ENCODE peak calls at places on chromosomes 3 and 15, in four cellular contexts. O is retina, L is adipocyte, G is heart left ventricle. F is an unnamed sample.

GRCh38 chr15:89628301-89628700 is 27.0 kb downstream of the KIF7 start:
- DNase-seq in G (no peak), O (no peak), L (no peak), F (no peak)

GRCh38 chr15:31373970-31374369 is 47.3 kb downstream of the KLF13 start:
- DNase-seq in G (peak; percentile 23), L (no peak), O (no peak), F (peak; percentile 63)

GRCh38 chr3:87761341-87761740 is 297.5 kb downstream of the CGGBP1 start:
- DNase-seq in O (no peak), G (no peak), L (no peak), F (no peak)

GRCh38 chr15:89893027-89893426 is 767 bp downstream of the AP3S2 start:
- DNase-seq in G (no peak), O (no peak), L (peak; percentile 41), F (no peak)

GRCh38 chr15:37093480-37094410 is 6.6 kb downstream of the MEIS2 start:
- DNase-seq in L (peak; percentile 68), O (peak; percentile 24), G (no peak), F (no peak)

GRCh38 chr3:51944541-51945021 is 2.4 kb downstream of the PARP3 start:
- DNase-seq in G (peak; percentile 45), L (no peak), O (no peak), F (no peak)

GRCh38 chr3:6250167-6250566 is 610.7 kb upstream of the GRM7 start:
- DNase-seq in O (no peak), L (no peak), G (no peak), F (no peak)

GRCh38 chr3:39350714-39351113 is 21.2 kb downstream of the CCR8 start:
- DNase-seq in G (no peak), O (no peak), L (no peak), F (no peak)

GRCh38 chr3:108322352-108322751 is 26.0 kb downstream of the HHLA2 start:
- DNase-seq in O (no peak), G (no peak), L (no peak), F (no peak)

GRCh38 chr3:25444273-25444672 is 16.2 kb downstream of the RARB start:
- DNase-seq in L (no peak), G (no peak), O (no peak), F (no peak)

GRCh38 chr3:141305436-141305835 is 62.9 kb upstream of the ZBTB38 start:
- DNase-seq in L (peak; percentile 47), O (no peak), G (no peak), F (no peak)

GRCh38 chr15:56242576-56243116 is 1.0 kb downstream of the RFX7 start:
- DNase-seq in O (no peak), G (no peak), L (no peak), F (no peak)

F was measured in right cardiac atrium.